ENCODE peak calls at places on chromosomes 13 and 19, in eight cellular contexts. B, M, U, O, Z, I, S and L are unnamed samples.

GRCh38 chr19:5974721-5975387 is 3.1 kb downstream of the RANBP3 start:
- DNase-seq in B (no peak), M (no peak), U (no peak), O (no peak), Z (no peak), I (peak; percentile 58), S (no peak), L (no peak)

GRCh38 chr13:48349525-48349924 is 46.0 kb downstream of the RB1 start:
- DNase-seq in B (no peak), M (no peak), U (no peak), O (no peak), Z (no peak), I (no peak), S (no peak), L (no peak)

GRCh38 chr13:87893982-87894527 is 222.9 kb downstream of the SLITRK5 start:
- DNase-seq in B (no peak), M (no peak), U (no peak), O (no peak), Z (no peak), I (no peak), S (no peak), L (no peak)

GRCh38 chr19:3324405-3324856 is 42.0 kb upstream of the NFIC start:
- DNase-seq in B (peak; percentile 66), M (peak; percentile 63), U (no peak), O (peak; percentile 62), Z (peak; percentile 35), I (peak; percentile 96), S (no peak), L (peak; percentile 57)

GRCh38 chr19:3397266-3398022 is 31.1 kb downstream of the NFIC start:
- DNase-seq in B (no peak), M (no peak), U (no peak), O (no peak), Z (no peak), I (no peak), S (peak; percentile 83), L (peak; percentile 68)

GRCh38 chr13:90683711-90684131 is 663.8 kb upstream of the MIR17HG start:
- DNase-seq in B (no peak), M (no peak), U (no peak), O (peak; percentile 66), Z (no peak), I (no peak), S (no peak), L (no peak)

GRCh38 chr13:60080871-60081270 is 82.9 kb downstream of the DIAPH3 start:
- DNase-seq in B (no peak), M (no peak), U (no peak), O (peak; percentile 93), Z (no peak), I (no peak), S (no peak), L (no peak)

GRCh38 chr19:11096210-11096841 is 7.1 kb downstream of the LDLR start:
- DNase-seq in B (no peak), M (peak; percentile 48), U (peak; percentile 19), O (peak; percentile 90), Z (no peak), I (peak; percentile 49), S (peak; percentile 36), L (no peak)

GRCh38 chr19:10718205-10719196 is 622 bp downstream of the DNM2 start:
- DNase-seq in B (peak; percentile 74), M (peak; percentile 55), U (no peak), O (peak; percentile 61), Z (peak; percentile 50), I (peak; percentile 68), S (peak; percentile 52), L (peak; percentile 57)

GRCh38 chr13:45768668-45769067 is 66.5 kb downstream of the CBY2 start:
- DNase-seq in B (no peak), M (no peak), U (no peak), O (peak; percentile 86), Z (no peak), I (no peak), S (no peak), L (no peak)

GRCh38 chr19:42121666-42122069 is 10.6 kb downstream of the POU2F2 start:
- DNase-seq in B (peak; percentile 75), M (peak; percentile 48), U (no peak), O (peak; percentile 57), Z (peak; percentile 12), I (peak; percentile 89), S (no peak), L (peak; percentile 51)

GRCh38 chr19:49339364-49340068 is 4.3 kb downstream of the CD37 start:
- DNase-seq in B (peak; percentile 66), M (peak; percentile 83), U (peak; percentile 63), O (peak; percentile 97), Z (no peak), I (no peak), S (no peak), L (no peak)

GRCh38 chr13:47310376-47310775 is 413.5 kb upstream of the HTR2A start:
- DNase-seq in B (no peak), M (no peak), U (no peak), O (no peak), Z (no peak), I (no peak), S (no peak), L (peak; percentile 9)

GRCh38 chr19:39679791-39680168 is 24.1 kb downstream of the LGALS16 start:
- DNase-seq in B (no peak), M (no peak), U (no peak), O (no peak), Z (peak; percentile 20), I (peak; percentile 63), S (no peak), L (no peak)

GRCh38 chr13:77338961-77339401 is 12.1 kb upstream of the MYCBP2 start:
- DNase-seq in B (peak; percentile 65), M (no peak), U (no peak), O (no peak), Z (no peak), I (no peak), S (no peak), L (peak; percentile 13)

GRCh38 chr19:18023596-18024212 is 15.7 kb downstream of the ARRDC2 start:
- DNase-seq in B (peak; percentile 93), M (peak; percentile 87), U (no peak), O (peak; percentile 95), Z (no peak), I (peak; percentile 58), S (no peak), L (no peak)

GRCh38 chr19:38039966-38040365 is 133.0 kb downstream of the SIPA1L3 start:
- DNase-seq in B (no peak), M (no peak), U (peak; percentile 80), O (no peak), Z (peak; percentile 99), I (no peak), S (peak; percentile 17), L (no peak)

GRCh38 chr13:88817560-88817959 is 1146.4 kb downstream of the SLITRK5 start:
- DNase-seq in B (no peak), M (no peak), U (no peak), O (no peak), Z (no peak), I (no peak), S (no peak), L (peak; percentile 2)

GRCh38 chr19:34675919-34676318 is 1.0 kb downstream of the SCGB2B2 start:
- DNase-seq in B (no peak), M (no peak), U (no peak), O (no peak), Z (no peak), I (no peak), S (no peak), L (no peak)

GRCh38 chr13:27728271-27728670 is 64.0 kb upstream of the GSX1 start:
- DNase-seq in B (no peak), M (no peak), U (no peak), O (no peak), Z (no peak), I (no peak), S (peak; percentile 45), L (peak; percentile 26)

GRCh38 chr19:32566246-32566830 is 14.7 kb upstream of the PDCD5 start:
- DNase-seq in B (no peak), M (no peak), U (no peak), O (no peak), Z (no peak), I (no peak), S (peak; percentile 87), L (peak; percentile 63)

GRCh38 chr19:29013988-29014387 is 199.0 kb downstream of the UQCRFS1 start:
- DNase-seq in B (no peak), M (no peak), U (no peak), O (no peak), Z (no peak), I (no peak), S (no peak), L (no peak)

GRCh38 chr19:11749751-11750150 is 11.0 kb upstream of the ZNF823 start:
- DNase-seq in B (no peak), M (no peak), U (no peak), O (no peak), Z (no peak), I (no peak), S (no peak), L (no peak)